ENCODE peak calls at places on chromosome 1, in ten cellular contexts. One of them, this sample, is unnamed.

GRCh38 chr1:175162955-175163354 is 29.6 kb downstream of the KIAA0040 start:
- DNase-seq in fibroblast of lung: peak; percentile 24
- DNase-seq in CD8-positive, alpha-beta T cell: no peak
- DNase-seq in AG04450: no peak
- DNase-seq in right lobe of liver: no peak
- DNase-seq in H9: no peak
- DNase-seq in cardiac muscle cell: peak; percentile 55
- DNase-seq in heart left ventricle: no peak
- DNase-seq in endodermal cell: no peak
- DNase-seq in brain microvascular endothelial cell: no peak
- DNase-seq in this sample: no peak

GRCh38 chr1:24562625-24563024 is 6.7 kb downstream of the NCMAP start:
- DNase-seq in brain microvascular endothelial cell: no peak
- DNase-seq in fibroblast of lung: no peak
- DNase-seq in right lobe of liver: no peak
- DNase-seq in endodermal cell: no peak
- DNase-seq in CD8-positive, alpha-beta T cell: no peak
- DNase-seq in AG04450: no peak
- DNase-seq in H9: no peak
- DNase-seq in heart left ventricle: no peak
- DNase-seq in cardiac muscle cell: no peak
- DNase-seq in this sample: peak; percentile 92

GRCh38 chr1:113675299-113675698 is 84.0 kb downstream of the PHTF1 start:
- DNase-seq in fibroblast of lung: no peak
- DNase-seq in endodermal cell: no peak
- DNase-seq in H9: no peak
- DNase-seq in brain microvascular endothelial cell: no peak
- DNase-seq in heart left ventricle: no peak
- DNase-seq in right lobe of liver: no peak
- DNase-seq in AG04450: no peak
- DNase-seq in CD8-positive, alpha-beta T cell: no peak
- DNase-seq in cardiac muscle cell: peak; percentile 32
- DNase-seq in this sample: no peak

GRCh38 chr1:196861429-196861828 is 26.4 kb upstream of the CFHR4 start:
- DNase-seq in brain microvascular endothelial cell: no peak
- DNase-seq in fibroblast of lung: no peak
- DNase-seq in endodermal cell: no peak
- DNase-seq in right lobe of liver: no peak
- DNase-seq in AG04450: no peak
- DNase-seq in H9: no peak
- DNase-seq in heart left ventricle: no peak
- DNase-seq in cardiac muscle cell: no peak
- DNase-seq in CD8-positive, alpha-beta T cell: no peak
- DNase-seq in this sample: no peak

GRCh38 chr1:56584910-56585528 is 5.7 kb upstream of the PLPP3 start:
- DNase-seq in AG04450: peak; percentile 49
- DNase-seq in cardiac muscle cell: peak; percentile 80
- DNase-seq in right lobe of liver: no peak
- DNase-seq in CD8-positive, alpha-beta T cell: no peak
- DNase-seq in heart left ventricle: no peak
- DNase-seq in brain microvascular endothelial cell: peak; percentile 50
- DNase-seq in H9: no peak
- DNase-seq in endodermal cell: peak; percentile 63
- DNase-seq in fibroblast of lung: peak; percentile 84
- DNase-seq in this sample: no peak

GRCh38 chr1:23566304-23566703 is 7.0 kb upstream of the ID3 start:
- DNase-seq in endodermal cell: peak; percentile 74
- DNase-seq in CD8-positive, alpha-beta T cell: no peak
- DNase-seq in H9: peak; percentile 65
- DNase-seq in heart left ventricle: no peak
- DNase-seq in right lobe of liver: no peak
- DNase-seq in brain microvascular endothelial cell: no peak
- DNase-seq in AG04450: no peak
- DNase-seq in fibroblast of lung: no peak
- DNase-seq in cardiac muscle cell: no peak
- DNase-seq in this sample: no peak

GRCh38 chr1:36161656-36162531 is 5.9 kb downstream of the MAP7D1 start:
- DNase-seq in fibroblast of lung: no peak
- DNase-seq in right lobe of liver: no peak
- DNase-seq in CD8-positive, alpha-beta T cell: peak; percentile 37
- DNase-seq in AG04450: no peak
- DNase-seq in H9: peak; percentile 55
- DNase-seq in endodermal cell: peak; percentile 75
- DNase-seq in heart left ventricle: peak; percentile 52
- DNase-seq in cardiac muscle cell: no peak
- DNase-seq in brain microvascular endothelial cell: peak; percentile 12
- DNase-seq in this sample: no peak

GRCh38 chr1:111275780-111276433 is 14.7 kb upstream of the CHIA start:
- DNase-seq in CD8-positive, alpha-beta T cell: no peak
- DNase-seq in AG04450: no peak
- DNase-seq in brain microvascular endothelial cell: no peak
- DNase-seq in right lobe of liver: no peak
- DNase-seq in endodermal cell: no peak
- DNase-seq in cardiac muscle cell: no peak
- DNase-seq in H9: no peak
- DNase-seq in fibroblast of lung: no peak
- DNase-seq in heart left ventricle: no peak
- DNase-seq in this sample: no peak

GRCh38 chr1:193754732-193755427 is 568.5 kb upstream of the B3GALT2 start:
- DNase-seq in cardiac muscle cell: peak; percentile 46
- DNase-seq in fibroblast of lung: peak; percentile 19
- DNase-seq in AG04450: no peak
- DNase-seq in CD8-positive, alpha-beta T cell: no peak
- DNase-seq in right lobe of liver: no peak
- DNase-seq in H9: no peak
- DNase-seq in heart left ventricle: no peak
- DNase-seq in endodermal cell: no peak
- DNase-seq in brain microvascular endothelial cell: no peak
- DNase-seq in this sample: peak; percentile 63

GRCh38 chr1:234698624-234699023 is 88.6 kb upstream of the IRF2BP2 start:
- DNase-seq in CD8-positive, alpha-beta T cell: no peak
- DNase-seq in heart left ventricle: no peak
- DNase-seq in fibroblast of lung: no peak
- DNase-seq in right lobe of liver: no peak
- DNase-seq in endodermal cell: no peak
- DNase-seq in AG04450: no peak
- DNase-seq in H9: no peak
- DNase-seq in brain microvascular endothelial cell: no peak
- DNase-seq in cardiac muscle cell: no peak
- DNase-seq in this sample: peak; percentile 84

GRCh38 chr1:77126309-77126708 is 92.9 kb downstream of the PIGK start:
- DNase-seq in H9: peak; percentile 35
- DNase-seq in right lobe of liver: no peak
- DNase-seq in fibroblast of lung: peak; percentile 88
- DNase-seq in AG04450: peak; percentile 46
- DNase-seq in heart left ventricle: no peak
- DNase-seq in brain microvascular endothelial cell: peak; percentile 69
- DNase-seq in CD8-positive, alpha-beta T cell: no peak
- DNase-seq in cardiac muscle cell: peak; percentile 84
- DNase-seq in endodermal cell: peak; percentile 62
- DNase-seq in this sample: peak; percentile 43

GRCh38 chr1:148318900-148319242 is 164.2 kb downstream of the PPIAL4G start:
- DNase-seq in endodermal cell: no peak
- DNase-seq in right lobe of liver: no peak
- DNase-seq in fibroblast of lung: no peak
- DNase-seq in AG04450: no peak
- DNase-seq in CD8-positive, alpha-beta T cell: no peak
- DNase-seq in heart left ventricle: no peak
- DNase-seq in H9: no peak
- DNase-seq in brain microvascular endothelial cell: no peak
- DNase-seq in cardiac muscle cell: no peak
- DNase-seq in this sample: no peak
- TF ChIP-seq CTCF in endodermal cell: no peak
- TF ChIP-seq CTCF in right lobe of liver: no peak
- TF ChIP-seq CTCF in fibroblast of lung: no peak
- TF ChIP-seq CTCF in AG04450: no peak
- TF ChIP-seq CTCF in CD8-positive, alpha-beta T cell: no peak
- TF ChIP-seq CTCF in heart left ventricle: no peak
- TF ChIP-seq CTCF in H9: no peak
- TF ChIP-seq CTCF in brain microvascular endothelial cell: no peak
- TF ChIP-seq CTCF in cardiac muscle cell: no peak
- TF ChIP-seq CTCF in this sample: no peak

DNA sequence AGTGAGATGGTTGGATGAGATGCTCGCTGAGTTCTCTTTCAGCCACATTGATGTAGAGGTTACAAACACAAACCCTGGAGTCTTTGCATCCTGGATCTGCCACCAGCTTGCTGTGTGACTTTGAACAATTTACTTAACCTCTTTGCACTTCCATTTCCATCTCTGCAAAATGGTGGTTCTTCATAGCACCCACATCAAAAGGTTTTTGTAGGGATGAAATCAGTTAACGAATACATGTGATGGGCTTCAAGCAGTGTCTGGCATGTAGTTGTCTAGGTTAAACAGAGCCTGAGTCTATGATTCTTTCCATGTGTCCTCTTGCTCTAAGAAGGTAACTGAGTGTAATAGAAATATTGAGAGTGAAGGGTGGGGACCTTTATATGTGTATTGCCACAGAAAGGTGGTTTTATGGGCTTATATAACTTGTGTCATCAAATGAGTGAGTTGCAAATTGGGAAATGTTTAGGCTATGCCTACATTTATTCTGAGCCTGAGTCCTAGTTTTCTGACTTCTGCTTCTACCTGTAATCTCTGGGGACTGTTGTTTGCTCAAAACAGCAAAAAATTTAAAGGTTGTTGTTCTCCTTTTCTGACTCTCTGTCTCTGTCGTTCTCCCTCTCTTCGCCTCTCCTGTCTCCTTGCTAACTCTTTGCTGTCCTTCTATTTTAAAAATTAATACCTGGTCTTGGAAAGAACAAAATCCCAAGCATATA is 27.3 kb upstream of the LRRN2 start:
- DNase-seq in endodermal cell: no peak
- DNase-seq in H9: no peak
- DNase-seq in cardiac muscle cell: no peak
- DNase-seq in brain microvascular endothelial cell: no peak
- DNase-seq in CD8-positive, alpha-beta T cell: no peak
- DNase-seq in right lobe of liver: no peak
- DNase-seq in heart left ventricle: no peak
- DNase-seq in fibroblast of lung: no peak
- DNase-seq in AG04450: no peak
- DNase-seq in this sample: no peak
- H3K27me3 ChIP-seq in endodermal cell: peaks cover 5% of the 10 kb centered on the region
- H3K27me3 ChIP-seq in H9: peaks cover 46% of the 10 kb centered on the region
- H3K27me3 ChIP-seq in cardiac muscle cell: peaks cover 9% of the 10 kb centered on the region
- H3K27me3 ChIP-seq in brain microvascular endothelial cell: peaks cover 41% of the 10 kb centered on the region
- H3K27me3 ChIP-seq in CD8-positive, alpha-beta T cell: no peaks in the 10 kb centered on the region
- H3K27me3 ChIP-seq in right lobe of liver: no peaks in the 10 kb centered on the region
- H3K27me3 ChIP-seq in heart left ventricle: peaks cover 27% of the 10 kb centered on the region
- H3K27me3 ChIP-seq in fibroblast of lung: peaks cover 40% of the 10 kb centered on the region
- H3K27me3 ChIP-seq in AG04450: peaks cover 39% of the 10 kb centered on the region
- H3K27me3 ChIP-seq in this sample: no peaks in the 10 kb centered on the region

GRCh38 chr1:17573518-17574041 is 34.1 kb downstream of the ARHGEF10L start:
- DNase-seq in cardiac muscle cell: no peak
- DNase-seq in CD8-positive, alpha-beta T cell: no peak
- DNase-seq in brain microvascular endothelial cell: no peak
- DNase-seq in endodermal cell: peak; percentile 54
- DNase-seq in right lobe of liver: no peak
- DNase-seq in AG04450: no peak
- DNase-seq in H9: no peak
- DNase-seq in heart left ventricle: no peak
- DNase-seq in fibroblast of lung: no peak
- DNase-seq in this sample: no peak

GRCh38 chr1:17577907-17578297 is 38.4 kb downstream of the ARHGEF10L start:
- DNase-seq in right lobe of liver: no peak
- DNase-seq in endodermal cell: no peak
- DNase-seq in fibroblast of lung: no peak
- DNase-seq in AG04450: no peak
- DNase-seq in H9: no peak
- DNase-seq in brain microvascular endothelial cell: no peak
- DNase-seq in heart left ventricle: no peak
- DNase-seq in cardiac muscle cell: no peak
- DNase-seq in CD8-positive, alpha-beta T cell: no peak
- DNase-seq in this sample: no peak

GRCh38 chr1:17572264-17572985 is 32.9 kb downstream of the ARHGEF10L start:
- DNase-seq in heart left ventricle: no peak
- DNase-seq in H9: peak; percentile 73
- DNase-seq in right lobe of liver: no peak
- DNase-seq in CD8-positive, alpha-beta T cell: no peak
- DNase-seq in endodermal cell: peak; percentile 87
- DNase-seq in cardiac muscle cell: no peak
- DNase-seq in AG04450: no peak
- DNase-seq in brain microvascular endothelial cell: no peak
- DNase-seq in fibroblast of lung: no peak
- DNase-seq in this sample: peak; percentile 32

GRCh38 chr1:17574502-17574901 is 35.0 kb downstream of the ARHGEF10L start:
- DNase-seq in H9: peak; percentile 75
- DNase-seq in CD8-positive, alpha-beta T cell: no peak
- DNase-seq in brain microvascular endothelial cell: no peak
- DNase-seq in AG04450: no peak
- DNase-seq in heart left ventricle: no peak
- DNase-seq in fibroblast of lung: no peak
- DNase-seq in cardiac muscle cell: no peak
- DNase-seq in right lobe of liver: no peak
- DNase-seq in endodermal cell: peak; percentile 87
- DNase-seq in this sample: peak; percentile 56

DNA sequence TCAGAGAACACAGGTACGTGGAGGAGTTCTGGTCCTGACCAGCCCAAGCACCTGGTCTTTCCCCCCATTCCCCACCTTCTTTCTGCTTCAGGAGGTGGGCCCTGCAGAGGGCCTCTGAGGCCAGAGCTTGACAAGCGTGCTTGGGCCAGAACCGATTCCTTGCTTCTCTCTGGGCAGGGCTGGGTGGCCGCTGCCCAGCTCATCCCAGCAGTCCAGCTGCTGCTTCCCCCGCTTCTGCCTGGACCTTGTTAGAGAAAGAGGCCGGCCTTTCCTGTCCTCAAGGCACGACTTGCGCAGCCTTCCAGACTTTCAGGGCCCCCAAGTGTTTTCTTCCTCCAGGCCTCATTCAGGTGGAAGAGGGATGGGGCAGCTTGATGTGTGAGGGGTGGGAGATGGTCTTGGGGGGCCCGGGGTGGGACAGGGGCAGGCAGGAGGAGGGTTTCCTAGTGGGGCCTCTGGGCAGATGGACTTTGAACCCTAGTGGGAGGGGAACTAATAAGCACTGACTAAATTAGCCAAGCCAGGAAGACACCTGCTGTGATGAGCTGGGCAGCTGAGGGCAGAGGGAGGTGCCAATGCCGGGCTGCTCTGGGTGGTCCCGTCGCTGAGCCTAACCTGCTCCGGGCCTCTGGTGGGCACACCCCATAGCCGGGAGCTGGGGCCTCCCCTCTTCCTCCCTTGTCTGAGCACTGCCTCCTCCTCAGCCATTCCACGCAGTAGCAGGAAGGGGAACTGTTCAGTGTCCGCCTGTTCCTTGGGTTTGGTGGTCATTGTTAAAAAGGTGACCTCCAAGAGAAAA is 36.5 kb downstream of the ARHGEF10L start:
- DNase-seq in AG04450: no peak
- DNase-seq in CD8-positive, alpha-beta T cell: no peak
- DNase-seq in brain microvascular endothelial cell: no peak
- DNase-seq in heart left ventricle: no peak
- DNase-seq in right lobe of liver: no peak
- DNase-seq in H9: no peak
- DNase-seq in cardiac muscle cell: no peak
- DNase-seq in fibroblast of lung: no peak
- DNase-seq in endodermal cell: no peak
- DNase-seq in this sample: no peak
- H3K27ac ChIP-seq in AG04450: no peak overlapping the region
- H3K27ac ChIP-seq in CD8-positive, alpha-beta T cell: no peak overlapping the region
- H3K27ac ChIP-seq in brain microvascular endothelial cell: no peak overlapping the region
- H3K27ac ChIP-seq in heart left ventricle: no peak overlapping the region
- H3K27ac ChIP-seq in right lobe of liver: no peak overlapping the region
- H3K27ac ChIP-seq in H9: no peak overlapping the region
- H3K27ac ChIP-seq in cardiac muscle cell: peak overlapping the region; percentile 63
- H3K27ac ChIP-seq in fibroblast of lung: no peak overlapping the region
- H3K27ac ChIP-seq in endodermal cell: peak overlapping the region; percentile 19
- H3K27ac ChIP-seq in this sample: peak overlapping the region; percentile 29

GRCh38 chr1:231629132-231629531 is 2.5 kb downstream of the DISC1 start:
- DNase-seq in endodermal cell: no peak
- DNase-seq in brain microvascular endothelial cell: peak; percentile 38
- DNase-seq in fibroblast of lung: no peak
- DNase-seq in cardiac muscle cell: peak; percentile 49
- DNase-seq in H9: no peak
- DNase-seq in heart left ventricle: peak; percentile 44
- DNase-seq in AG04450: no peak
- DNase-seq in CD8-positive, alpha-beta T cell: no peak
- DNase-seq in right lobe of liver: no peak
- DNase-seq in this sample: no peak
- TF ChIP-seq CTCF in endodermal cell: no peak
- TF ChIP-seq CTCF in brain microvascular endothelial cell: no peak
- TF ChIP-seq CTCF in fibroblast of lung: no peak
- TF ChIP-seq CTCF in cardiac muscle cell: no peak
- TF ChIP-seq CTCF in H9: no peak
- TF ChIP-seq CTCF in heart left ventricle: no peak
- TF ChIP-seq CTCF in AG04450: no peak
- TF ChIP-seq CTCF in CD8-positive, alpha-beta T cell: no peak
- TF ChIP-seq CTCF in right lobe of liver: no peak
- TF ChIP-seq CTCF in this sample: no peak